ENCODE peak calls at places on chromosomes 2 and 18, in seven cellular contexts. X is heart right ventricle; J is AG04450; K is IMR-90; D is colonic mucosa; T is right lobe of liver; P is CD4-positive, alpha-beta memory T cell. S is an unnamed sample.

GRCh38 chr2:65488527-65488926 is 56.1 kb upstream of the SPRED2 start:
- DNase-seq in K (no peak), X (no peak), J (no peak), T (no peak), P (no peak), D (no peak), S (no peak)

GRCh38 chr18:25234740-25235345 is 117.1 kb downstream of the ZNF521 start:
- DNase-seq in T (no peak), K (no peak), X (no peak), P (no peak), D (no peak), J (no peak), S (no peak)

GRCh38 chr18:27363918-27364317 is 178.8 kb upstream of the CHST9 start:
- DNase-seq in D (no peak), P (no peak), T (no peak), J (no peak), X (no peak), K (no peak), S (no peak)

GRCh38 chr2:11829947-11830707 is 83.7 kb downstream of the LPIN1 start:
- DNase-seq in D (peak; percentile 70), J (peak; percentile 89), X (peak; percentile 51), T (peak; percentile 65), K (peak; percentile 98), P (peak; percentile 63), S (peak; percentile 2)

GRCh38 chr2:19139386-19139785 is 219.0 kb downstream of the OSR1 start:
- DNase-seq in T (no peak), X (no peak), K (no peak), J (no peak), D (no peak), P (no peak), S (no peak)

GRCh38 chr2:219521066-219521880 is 7.0 kb downstream of the ASIC4 start:
- DNase-seq in P (no peak), K (peak; percentile 37), T (no peak), J (no peak), D (no peak), X (peak; percentile 45), S (no peak)

GRCh38 chr2:40043191-40043590 is 264.1 kb upstream of the THUMPD2 start:
- DNase-seq in J (no peak), D (no peak), K (peak; percentile 71), T (no peak), X (no peak), P (no peak), S (no peak)

GRCh38 chr2:168244318-168244717 is 3.1 kb downstream of the STK39 start:
- DNase-seq in P (peak; percentile 38), J (no peak), D (peak; percentile 68), T (no peak), X (no peak), K (no peak), S (peak; percentile 45)

GRCh38 chr2:118062048-118062447 is 26.2 kb upstream of the INSIG2 start:
- DNase-seq in D (no peak), T (no peak), X (no peak), P (no peak), K (no peak), J (no peak), S (no peak)

GRCh38 chr2:47373747-47374146 is 29.2 kb upstream of the MSH2 start:
- DNase-seq in K (no peak), P (no peak), D (no peak), T (no peak), J (no peak), X (no peak), S (no peak)

GRCh38 chr2:23250371-23250770 is 134.6 kb upstream of the KLHL29 start:
- DNase-seq in P (no peak), K (no peak), X (peak; percentile 24), J (no peak), D (no peak), T (peak; percentile 61), S (no peak)

GRCh38 chr18:44356566-44357157 is 324.0 kb upstream of the SETBP1 start:
- DNase-seq in P (no peak), X (no peak), D (no peak), K (no peak), J (no peak), T (no peak), S (no peak)

GRCh38 chr2:96156926-96157648 is 11.8 kb upstream of the DUSP2 start:
- DNase-seq in T (peak; percentile 43), K (no peak), P (no peak), J (no peak), D (no peak), X (no peak), S (no peak)

GRCh38 chr2:101967826-101968498 is 23.8 kb upstream of the IL1R2 start:
- DNase-seq in J (no peak), P (no peak), X (no peak), D (no peak), K (no peak), T (no peak), S (no peak)

GRCh38 chr2:49360051-49360767 is 205.9 kb upstream of the FSHR start:
- DNase-seq in D (no peak), X (no peak), P (no peak), T (no peak), K (no peak), J (no peak), S (no peak)

GRCh38 chr2:171557363-171557762 is 35.1 kb downstream of the CYBRD1 start:
- DNase-seq in J (no peak), P (no peak), K (no peak), T (no peak), X (no peak), D (no peak), S (no peak)

GRCh38 chr18:10515456-10515855 is 10.4 kb upstream of the NAPG start:
- DNase-seq in X (no peak), K (no peak), T (no peak), J (no peak), D (no peak), P (no peak), S (no peak)

GRCh38 chr2:65186872-65187851 is 40.5 kb upstream of the ACTR2 start:
- DNase-seq in X (peak; percentile 55), T (peak; percentile 74), P (peak; percentile 59), J (peak; percentile 56), K (peak; percentile 75), D (peak; percentile 93), S (peak; percentile 45)

GRCh38 chr18:23912356-23912755 is 102.2 kb upstream of the TTC39C start:
- DNase-seq in P (no peak), D (no peak), J (no peak), K (peak; percentile 75), X (no peak), T (no peak), S (no peak)

GRCh38 chr2:3651686-3652516 is 6.1 kb upstream of the ALLC start:
- DNase-seq in D (peak; percentile 54), X (peak; percentile 43), J (no peak), T (no peak), P (peak; percentile 64), K (no peak), S (peak; percentile 89)

GRCh38 chr2:98634406-98635092 is 26.2 kb downstream of the UNC50 start:
- DNase-seq in K (no peak), D (no peak), J (no peak), T (no peak), P (peak; percentile 40), X (no peak), S (no peak)
- H3K27ac ChIP-seq in K (no peak overlapping the region), D (no peak overlapping the region), J (no peak overlapping the region), T (no peak overlapping the region), P (peak overlapping the region; percentile 28), X (no peak overlapping the region), S (peak overlapping the region; percentile 39)

GRCh38 chr2:205732314-205732713 is 50.0 kb downstream of the NRP2 start:
- DNase-seq in T (no peak), P (no peak), K (no peak), J (no peak), D (no peak), X (no peak), S (no peak)
- H3K27ac ChIP-seq in T (no peak overlapping the region), P (no peak overlapping the region), K (peak overlapping the region; percentile 89), J (peak overlapping the region; percentile 82), D (no peak overlapping the region), X (no peak overlapping the region), S (no peak overlapping the region)

GRCh38 chr2:126824663-126825062 is 74.0 kb upstream of the TEX51 start:
- DNase-seq in P (no peak), D (no peak), T (no peak), K (no peak), J (no peak), X (no peak), S (no peak)
- H3K27ac ChIP-seq in P (no peak overlapping the region), D (no peak overlapping the region), T (no peak overlapping the region), K (no peak overlapping the region), J (no peak overlapping the region), X (no peak overlapping the region), S (no peak overlapping the region)

GRCh38 chr2:70248145-70248809 is at the start of gene TIA1:
- DNase-seq in T (peak; percentile 98), X (peak; percentile 99), J (peak; percentile 96), D (peak; percentile 99), P (peak; percentile 95), K (peak; percentile 97), S (peak; percentile 99)

GRCh38 chr2:70247364-70248144 is 874 bp downstream of the TIA1 start:
- DNase-seq in D (no peak), P (no peak), J (no peak), X (no peak), T (no peak), K (peak; percentile 19), S (no peak)

GRCh38 chr2:70243804-70244584 is 4.4 kb downstream of the TIA1 start:
- DNase-seq in J (no peak), T (no peak), D (no peak), K (peak; percentile 0), P (no peak), X (no peak), S (no peak)

GRCh38 chr2:70250434-70250833 is 2.0 kb upstream of the TIA1 start:
- DNase-seq in D (no peak), K (no peak), X (no peak), T (no peak), P (no peak), J (no peak), S (no peak)

GRCh38 chr2:70248810-70249438 is 496 bp upstream of the TIA1 start:
- DNase-seq in X (no peak), P (peak; percentile 90), T (no peak), K (no peak), J (no peak), D (peak; percentile 96), S (peak; percentile 93)
- H3K27ac ChIP-seq in X (peak overlapping the region; percentile 99), P (peak overlapping the region; percentile 95), T (peak overlapping the region; percentile 93), K (peak overlapping the region; percentile 51), J (peak overlapping the region; percentile 99), D (peak overlapping the region; percentile 98), S (peak overlapping the region; percentile 96)

DNA sequence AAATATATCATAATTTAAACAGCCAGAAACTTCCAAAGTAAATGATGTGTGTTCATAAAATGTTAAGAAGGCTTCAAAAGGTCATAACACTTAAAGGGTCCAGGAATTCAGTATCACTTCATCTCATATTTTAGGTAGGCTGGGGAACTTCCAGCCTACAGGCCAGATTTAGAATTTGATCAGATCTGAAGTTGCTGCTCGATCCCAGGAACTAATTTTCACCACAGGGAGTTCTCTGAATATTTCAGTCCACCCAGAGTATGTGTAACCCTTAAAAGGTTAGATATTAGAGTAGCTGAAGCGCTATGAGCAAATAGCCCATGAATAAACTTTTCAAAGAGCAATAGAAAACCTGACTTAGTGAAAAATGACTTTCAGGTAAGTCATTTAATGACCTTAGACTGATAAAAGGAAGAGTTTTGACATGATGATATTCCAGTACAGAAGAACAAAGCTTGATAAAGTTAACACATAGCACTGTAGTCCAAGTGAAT is 1.7 kb downstream of the WIPF1 start:
- DNase-seq in J (no peak), D (no peak), X (no peak), K (no peak), P (no peak), T (no peak), S (no peak)
- H3K27ac ChIP-seq in J (no peak overlapping the region), D (peak overlapping the region; percentile 75), X (peak overlapping the region; percentile 98), K (no peak overlapping the region), P (peak overlapping the region; percentile 89), T (peak overlapping the region; percentile 50), S (peak overlapping the region; percentile 86)

S was measured in CD8-positive, alpha-beta memory T cell.